ENCODE peak calls at places on chromosomes 4 and X, in four cellular contexts. One of them, this sample, is unnamed.

GRCh38 chr4:73895201-73896177 is 26.3 kb downstream of the CXCL1 start:
- DNase-seq in IMR-90: peak; percentile 42
- DNase-seq in H1: no peak
- DNase-seq in K562: no peak
- DNase-seq in this sample: no peak

GRCh38 chr4:123701046-123701445 is 304.5 kb downstream of the SPRY1 start:
- DNase-seq in IMR-90: peak; percentile 23
- DNase-seq in H1: no peak
- DNase-seq in K562: no peak
- DNase-seq in this sample: no peak

GRCh38 chrX:115960440-115961084 is 210.0 kb upstream of the AGTR2 start:
- DNase-seq in IMR-90: no peak
- DNase-seq in H1: no peak
- DNase-seq in K562: no peak
- DNase-seq in this sample: no peak

GRCh38 chr4:3451956-3452355 is 10.2 kb downstream of the HGFAC start:
- DNase-seq in IMR-90: peak; percentile 79
- DNase-seq in H1: no peak
- DNase-seq in K562: no peak
- DNase-seq in this sample: no peak

GRCh38 chrX:3712080-3712869 is 1.2 kb downstream of the PRKX start:
- DNase-seq in IMR-90: peak; percentile 32
- DNase-seq in H1: no peak
- DNase-seq in K562: no peak
- DNase-seq in this sample: no peak

GRCh38 chr4:137307806-137308205 is 224.5 kb downstream of the PCDH18 start:
- DNase-seq in IMR-90: peak; percentile 82
- DNase-seq in H1: no peak
- DNase-seq in K562: no peak
- DNase-seq in this sample: no peak

GRCh38 chr4:48340276-48340904 is 939 bp upstream of the SLAIN2 start:
- DNase-seq in IMR-90: peak; percentile 83
- DNase-seq in H1: no peak
- DNase-seq in K562: peak; percentile 49
- DNase-seq in this sample: no peak

GRCh38 chr4:17578482-17578891 is 1.5 kb downstream of the LAP3 start:
- DNase-seq in IMR-90: peak; percentile 7
- DNase-seq in H1: no peak
- DNase-seq in K562: peak; percentile 18
- DNase-seq in this sample: peak; percentile 34

GRCh38 chr4:46927201-46927600 is 18.2 kb upstream of the COX7B2 start:
- DNase-seq in IMR-90: peak; percentile 25
- DNase-seq in H1: no peak
- DNase-seq in K562: no peak
- DNase-seq in this sample: no peak

GRCh38 chr4:46922205-46922604 is 13.2 kb upstream of the COX7B2 start:
- DNase-seq in IMR-90: peak; percentile 3
- DNase-seq in H1: no peak
- DNase-seq in K562: no peak
- DNase-seq in this sample: no peak

GRCh38 chr4:46924789-46925188 is 15.7 kb upstream of the COX7B2 start:
- DNase-seq in IMR-90: no peak
- DNase-seq in H1: no peak
- DNase-seq in K562: no peak
- DNase-seq in this sample: no peak
- TF ChIP-seq CHD1 in IMR-90: no peak
- TF ChIP-seq CHD1 in H1: no peak
- TF ChIP-seq CHD1 in K562: no peak
- TF ChIP-seq CHD1 in this sample: no peak

DNA sequence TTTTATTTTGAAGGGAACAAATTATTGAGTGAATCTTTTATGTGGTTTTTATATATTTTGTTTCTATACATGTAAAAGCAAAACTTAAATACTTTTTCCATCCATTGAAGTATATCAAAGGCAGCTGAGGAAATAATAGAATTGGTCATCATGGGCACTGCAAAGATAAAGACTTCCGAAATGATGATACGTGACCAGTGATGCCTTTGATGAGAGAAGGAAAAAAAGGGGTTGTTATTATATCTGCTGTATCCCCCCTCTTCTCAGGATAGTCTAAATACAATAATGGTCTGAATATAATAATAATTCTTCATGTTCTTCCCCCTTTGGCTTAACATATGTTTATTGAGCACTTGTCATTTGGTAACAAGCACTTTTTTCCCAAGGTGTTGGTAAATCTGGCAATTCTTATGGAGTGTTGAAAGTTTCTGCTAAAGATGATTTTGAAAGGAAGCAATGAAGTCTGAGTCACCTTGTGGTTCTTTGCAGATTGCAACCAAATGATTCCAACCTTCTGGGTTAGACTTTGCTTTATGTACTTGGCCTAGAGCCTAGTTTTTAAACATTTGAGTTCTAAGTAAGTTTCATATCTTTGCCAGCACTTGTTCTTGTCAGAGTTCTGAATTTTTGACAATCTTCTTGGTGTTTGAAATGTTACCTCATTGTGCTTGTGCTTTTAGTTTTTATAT is 60.8 kb downstream of the USP9X start:
- DNase-seq in IMR-90: peak; percentile 92
- DNase-seq in H1: no peak
- DNase-seq in K562: no peak
- DNase-seq in this sample: no peak
- TF ChIP-seq CHD1 in IMR-90: no peak
- TF ChIP-seq CHD1 in H1: no peak
- TF ChIP-seq CHD1 in K562: no peak
- TF ChIP-seq CHD1 in this sample: no peak

GRCh38 chrX:65757943-65758342 is 90.5 kb downstream of the MSN start:
- DNase-seq in IMR-90: no peak
- DNase-seq in H1: no peak
- DNase-seq in K562: no peak
- DNase-seq in this sample: no peak

GRCh38 chrX:65755786-65756185 is 88.3 kb downstream of the MSN start:
- DNase-seq in IMR-90: no peak
- DNase-seq in H1: no peak
- DNase-seq in K562: no peak
- DNase-seq in this sample: no peak

GRCh38 chrX:65751511-65751910 is 84.1 kb downstream of the MSN start:
- DNase-seq in IMR-90: no peak
- DNase-seq in H1: no peak
- DNase-seq in K562: no peak
- DNase-seq in this sample: no peak

GRCh38 chrX:65750674-65751469 is 83.4 kb downstream of the MSN start:
- DNase-seq in IMR-90: no peak
- DNase-seq in H1: no peak
- DNase-seq in K562: no peak
- DNase-seq in this sample: peak; percentile 65

DNA sequence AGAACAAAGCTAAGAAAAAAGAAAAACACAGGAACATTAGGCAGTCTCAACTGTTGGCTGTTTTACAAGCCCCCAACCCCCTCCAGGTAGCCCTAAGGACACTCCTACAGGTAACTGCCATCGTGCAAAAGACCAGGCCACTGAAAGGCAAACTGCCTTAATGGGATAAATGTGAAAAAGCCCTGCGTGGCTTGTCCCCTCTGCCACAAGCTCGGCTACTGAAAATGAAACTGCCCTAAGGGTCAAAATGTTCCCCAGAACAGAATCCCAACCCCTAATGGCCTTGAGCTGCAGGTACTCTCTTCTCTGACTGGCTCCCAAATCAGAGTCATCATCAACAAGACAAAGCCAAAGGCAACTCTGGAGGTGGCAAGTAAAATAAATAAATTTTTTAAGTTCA is 84.8 kb downstream of the MSN start:
- DNase-seq in IMR-90: no peak
- DNase-seq in H1: no peak
- DNase-seq in K562: no peak
- DNase-seq in this sample: no peak
- TF ChIP-seq CHD1 in IMR-90: no peak
- TF ChIP-seq CHD1 in H1: no peak
- TF ChIP-seq CHD1 in K562: no peak
- TF ChIP-seq CHD1 in this sample: no peak

DNA sequence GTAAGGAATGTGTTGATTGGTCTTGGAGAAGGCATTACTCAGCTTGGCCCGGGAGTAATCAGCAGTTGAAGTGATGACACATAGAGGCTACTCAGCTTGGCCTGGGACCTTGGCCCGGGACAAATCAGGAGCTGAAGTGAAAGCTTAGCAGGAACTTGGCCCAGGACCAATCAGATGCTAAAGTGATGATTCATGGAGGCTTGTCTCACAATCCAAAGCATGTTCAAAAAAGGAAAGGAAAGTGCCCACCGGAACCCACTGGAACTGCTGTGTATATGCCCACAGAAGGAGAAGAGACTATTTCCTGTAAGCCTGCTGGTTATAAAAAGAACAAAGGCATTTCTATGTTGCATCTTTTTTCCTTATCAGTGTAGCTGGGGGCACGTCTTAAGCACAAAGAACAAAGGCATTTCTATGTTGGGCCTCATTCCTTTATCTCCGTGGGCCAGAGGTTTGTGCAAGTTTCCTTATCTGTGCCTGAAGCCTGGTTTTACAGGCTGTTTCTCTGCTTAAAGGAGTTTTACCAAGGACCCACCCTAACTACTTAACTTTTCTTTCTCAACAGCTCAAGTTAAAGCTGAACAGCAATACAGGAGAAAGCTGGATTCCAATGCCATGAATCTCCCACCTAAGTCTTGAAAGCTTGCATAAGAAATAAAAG is 1176.7 kb downstream of the NLGN4X start:
- DNase-seq in IMR-90: no peak
- DNase-seq in H1: no peak
- DNase-seq in K562: no peak
- DNase-seq in this sample: no peak
- TF ChIP-seq CHD1 in IMR-90: no peak
- TF ChIP-seq CHD1 in H1: no peak
- TF ChIP-seq CHD1 in K562: no peak
- TF ChIP-seq CHD1 in this sample: no peak

GRCh38 chrX:7145454-7145853 is 2.1 kb upstream of the STS start:
- DNase-seq in IMR-90: peak; percentile 34
- DNase-seq in H1: no peak
- DNase-seq in K562: no peak
- DNase-seq in this sample: no peak

GRCh38 chrX:7147431-7147977 is at the start of gene STS:
- DNase-seq in IMR-90: peak; percentile 14
- DNase-seq in H1: no peak
- DNase-seq in K562: no peak
- DNase-seq in this sample: no peak

GRCh38 chrX:7147978-7148824 is at the start of gene PUDP:
- DNase-seq in IMR-90: peak; percentile 83
- DNase-seq in H1: no peak
- DNase-seq in K562: peak; percentile 95
- DNase-seq in this sample: no peak

GRCh38 chrX:7146026-7146702 is 1.3 kb upstream of the STS start:
- DNase-seq in IMR-90: no peak
- DNase-seq in H1: no peak
- DNase-seq in K562: no peak
- DNase-seq in this sample: no peak

DNA sequence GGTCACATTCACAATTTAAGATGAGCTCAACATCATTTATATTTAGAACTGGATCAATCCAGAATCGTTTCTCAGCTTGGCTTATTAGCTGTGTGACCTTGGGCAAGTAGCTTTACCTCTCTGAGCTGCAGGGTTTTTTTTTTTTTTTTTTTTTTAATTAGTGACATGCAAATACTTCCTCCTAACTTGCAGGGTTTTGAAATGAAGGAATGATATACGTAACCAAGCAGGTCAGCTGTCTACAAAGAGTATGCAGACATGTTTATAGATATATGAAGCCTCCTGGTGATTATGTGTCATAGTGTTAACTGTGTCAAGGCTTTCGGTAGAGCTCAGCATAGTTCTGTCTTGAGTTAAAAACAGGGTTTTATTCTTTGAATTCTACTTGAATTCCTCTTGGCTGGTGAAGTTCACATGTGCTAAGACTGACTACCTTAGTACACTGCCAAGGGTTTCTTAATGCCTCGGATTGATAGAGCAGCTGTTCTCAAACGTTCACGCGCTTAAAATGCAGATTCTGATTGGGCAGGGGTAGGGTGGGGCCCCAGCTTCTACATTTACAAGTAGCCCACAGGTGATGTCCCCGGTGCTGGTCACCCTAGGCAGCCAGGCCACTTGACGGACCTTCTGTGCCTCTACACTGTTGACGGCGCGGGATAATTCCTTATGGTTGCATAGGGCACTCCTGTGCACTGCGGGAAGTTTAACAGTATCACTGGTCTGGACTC is 645 bp upstream of the STS start:
- DNase-seq in IMR-90: no peak
- DNase-seq in H1: no peak
- DNase-seq in K562: peak; percentile 42
- DNase-seq in this sample: no peak
- TF ChIP-seq CHD1 in IMR-90: no peak
- TF ChIP-seq CHD1 in H1: no peak
- TF ChIP-seq CHD1 in K562: no peak
- TF ChIP-seq CHD1 in this sample: no peak

GRCh38 chrX:34848281-34848680 is 94.3 kb upstream of the FAM47B start:
- DNase-seq in IMR-90: peak; percentile 66
- DNase-seq in H1: no peak
- DNase-seq in K562: no peak
- DNase-seq in this sample: no peak
- TF ChIP-seq CHD1 in IMR-90: no peak
- TF ChIP-seq CHD1 in H1: no peak
- TF ChIP-seq CHD1 in K562: no peak
- TF ChIP-seq CHD1 in this sample: no peak

GRCh38 chrX:153981231-153981630 is 8.7 kb downstream of the TMEM187 start:
- DNase-seq in IMR-90: no peak
- DNase-seq in H1: no peak
- DNase-seq in K562: no peak
- DNase-seq in this sample: no peak

GRCh38 chrX:153983321-153983729 is 10.8 kb downstream of the TMEM187 start:
- DNase-seq in IMR-90: no peak
- DNase-seq in H1: no peak
- DNase-seq in K562: no peak
- DNase-seq in this sample: no peak

GRCh38 chrX:153984351-153985178 is 12.0 kb downstream of the TMEM187 start:
- DNase-seq in IMR-90: no peak
- DNase-seq in H1: no peak
- DNase-seq in K562: no peak
- DNase-seq in this sample: no peak

DNA sequence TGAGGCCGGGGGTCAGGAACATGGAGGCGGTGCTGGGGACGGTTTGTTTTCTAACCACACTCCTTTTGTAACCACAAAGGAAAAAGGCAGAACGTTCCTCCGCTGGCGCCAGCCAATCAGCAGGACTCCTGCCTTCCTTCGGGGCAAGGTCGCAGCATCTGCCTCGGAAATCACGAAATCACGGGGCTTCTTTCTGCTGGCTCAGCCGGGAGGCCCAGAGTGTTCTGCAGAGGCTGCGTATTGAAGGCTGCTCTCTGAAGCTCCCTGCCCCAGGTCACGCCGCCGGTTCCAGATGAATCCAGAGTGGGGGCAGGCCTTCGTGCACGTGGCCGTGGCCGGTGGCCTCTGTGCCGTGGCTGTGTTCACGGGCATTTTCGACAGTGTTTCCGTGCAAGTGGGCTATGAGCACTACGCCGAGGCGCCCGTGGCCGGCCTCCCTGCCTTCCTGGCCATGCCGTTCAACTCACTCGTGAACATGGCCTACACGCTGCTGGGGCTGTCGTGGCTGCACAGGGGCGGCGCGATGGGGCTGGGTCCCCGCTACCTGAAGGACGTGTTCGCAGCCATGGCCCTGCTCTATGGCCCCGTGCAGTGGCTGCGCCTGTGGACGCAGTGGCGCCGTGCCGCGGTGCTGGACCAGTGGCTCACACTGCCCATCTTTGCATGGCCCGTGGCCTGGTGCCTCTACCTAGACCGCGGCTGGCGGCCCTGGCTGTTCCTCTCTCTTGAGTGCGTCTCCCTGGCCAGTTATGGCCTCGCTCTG is 9.4 kb downstream of the TMEM187 start:
- DNase-seq in IMR-90: no peak
- DNase-seq in H1: no peak
- DNase-seq in K562: no peak
- DNase-seq in this sample: no peak
- TF ChIP-seq CHD1 in IMR-90: no peak
- TF ChIP-seq CHD1 in H1: no peak
- TF ChIP-seq CHD1 in K562: no peak
- TF ChIP-seq CHD1 in this sample: no peak